ENCODE peak calls at places on chromosome 16, in nine cellular contexts. L, W, H, S, E, M, A, F and G are unnamed samples.

GRCh38 chr16:11907160-11907970 is 8.4 kb downstream of the GSPT1 start:
- DNase-seq in M (no peak), H (no peak), W (no peak), A (no peak), F (no peak), L (no peak), E (no peak), S (no peak), G (no peak)

GRCh38 chr16:51383909-51384308 is 232.8 kb upstream of the SALL1 start:
- DNase-seq in A (no peak), F (no peak), L (no peak), H (no peak), S (no peak), W (no peak), E (no peak), M (no peak), G (no peak)

GRCh38 chr16:11978080-11978479 is 1.5 kb downstream of the SNX29 start:
- DNase-seq in L (no peak), M (no peak), S (no peak), H (no peak), F (no peak), W (no peak), A (no peak), E (no peak), G (no peak)

GRCh38 chr16:66278111-66278531 is 88.4 kb upstream of the CDH5 start:
- DNase-seq in F (no peak), A (no peak), E (no peak), L (no peak), S (no peak), M (no peak), W (no peak), H (no peak), G (no peak)

GRCh38 chr16:83956336-83957289 is 3.6 kb downstream of the OSGIN1 start:
- DNase-seq in E (peak), H (peak), L (peak), M (peak), W (peak), F (peak), S (peak), A (peak), G (peak)

GRCh38 chr16:26281681-26282080 is 589.9 kb downstream of the HS3ST4 start:
- DNase-seq in F (no peak), A (no peak), E (no peak), W (no peak), M (no peak), H (no peak), S (no peak), L (no peak), G (no peak)

GRCh38 chr16:83995756-83996155 is 27.7 kb downstream of the NECAB2 start:
- DNase-seq in F (no peak), L (no peak), S (no peak), A (no peak), E (no peak), W (no peak), M (no peak), H (no peak), G (no peak)

GRCh38 chr16:496097-496886 is 31.2 kb upstream of the CAPN15 start:
- DNase-seq in H (no peak), F (no peak), L (no peak), W (no peak), A (no peak), S (no peak), M (no peak), E (no peak), G (no peak)

GRCh38 chr16:27795992-27796614 is 246.2 kb downstream of the KATNIP start:
- DNase-seq in H (no peak), A (peak), F (peak), M (peak), L (no peak), W (peak), E (peak), S (no peak), G (no peak)

GRCh38 chr16:866252-866651 is 65.7 kb upstream of the GNG13 start:
- DNase-seq in L (no peak), H (no peak), A (no peak), F (no peak), M (no peak), W (no peak), S (no peak), E (no peak), G (no peak)

GRCh38 chr16:17467923-17468540 is 2.7 kb downstream of the XYLT1 start:
- DNase-seq in M (no peak), H (peak), F (peak), W (peak), E (peak), L (peak), A (peak), S (no peak), G (no peak)

GRCh38 chr16:30728321-30728720 is 19.9 kb upstream of the PHKG2 start:
- DNase-seq in M (no peak), E (no peak), A (no peak), F (no peak), S (no peak), L (no peak), W (no peak), H (no peak), G (no peak)

GRCh38 chr16:88606146-88606757 is 32.1 kb upstream of the IL17C start:
- DNase-seq in L (no peak), F (no peak), M (no peak), S (no peak), H (no peak), E (no peak), A (no peak), W (no peak), G (no peak)

GRCh38 chr16:88805340-88805715 is 1.7 kb downstream of the CDT1 start:
- DNase-seq in F (no peak), H (no peak), L (no peak), A (no peak), M (no peak), E (no peak), S (no peak), W (no peak), G (no peak)

GRCh38 chr16:4987580-4988374 is 29.6 kb downstream of the SEC14L5 start:
- DNase-seq in L (peak), E (no peak), M (no peak), A (no peak), W (no peak), F (no peak), H (no peak), S (no peak), G (no peak)

GRCh38 chr16:89920723-89921122 is 2.1 kb downstream of the MC1R start:
- DNase-seq in H (no peak), L (no peak), F (no peak), A (peak), W (no peak), S (no peak), E (peak), M (no peak), G (no peak)

GRCh38 chr16:61007694-61008093 is 1028.5 kb downstream of the CDH8 start:
- DNase-seq in E (no peak), L (no peak), A (no peak), S (no peak), M (no peak), W (no peak), H (no peak), F (no peak), G (no peak)

GRCh38 chr16:83723244-83723643 is 84.5 kb upstream of the HSBP1 start:
- DNase-seq in F (no peak), S (no peak), H (no peak), M (no peak), E (no peak), W (no peak), A (no peak), L (no peak), G (no peak)

GRCh38 chr16:8958344-8958808 is 5.3 kb downstream of the USP7 start:
- DNase-seq in M (no peak), F (no peak), E (peak), S (no peak), H (no peak), A (peak), W (peak), L (no peak), G (no peak)

GRCh38 chr16:69329369-69330285 is 761 bp downstream of the PDF start:
- DNase-seq in W (peak), M (peak), S (no peak), H (no peak), L (peak), F (no peak), A (no peak), E (no peak), G (no peak)

GRCh38 chr16:31874354-31875111 is 926 bp downstream of the ZNF267 start:
- DNase-seq in S (peak), F (no peak), E (peak), H (no peak), W (peak), M (no peak), L (peak), A (peak), G (no peak)

GRCh38 chr16:69465083-69465721 is 40.8 kb downstream of the CYB5B start:
- DNase-seq in H (no peak), S (peak), L (peak), M (no peak), E (peak), F (no peak), W (peak), A (peak), G (no peak)

GRCh38 chr16:89162314-89162713 is 9.2 kb upstream of the CDH15 start:
- DNase-seq in F (no peak), E (no peak), S (no peak), M (no peak), A (no peak), L (no peak), W (no peak), H (no peak), G (no peak)

GRCh38 chr16:19389246-19389645 is 28.4 kb upstream of the TMC5 start:
- DNase-seq in F (no peak), L (peak), W (peak), E (peak), H (no peak), S (peak), M (peak), A (peak), G (no peak)